ENCODE peak calls at places on chromosome 2, in seven cellular contexts. A is SK-N-SH, J is A549, E is Panc1, P is GM23338, B is HCT116, Q is HL-60. D is an unnamed sample.

GRCh38 chr2:46296840-46297545 is at the start of gene EPAS1:
- DNase-seq in A (peak; percentile 100), J (peak; percentile 89), E (no peak), P (peak; percentile 92), B (no peak), Q (peak; percentile 60), D (peak; percentile 8)

GRCh38 chr2:212970132-212970531 is 181.3 kb downstream of the IKZF2 start:
- DNase-seq in A (no peak), J (no peak), E (no peak), P (no peak), B (no peak), Q (no peak), D (no peak)

GRCh38 chr2:26633351-26633945 is 7.7 kb downstream of the CIB4 start:
- DNase-seq in A (no peak), J (no peak), E (no peak), P (no peak), B (no peak), Q (no peak), D (no peak)

GRCh38 chr2:105438104-105438929 is 39.5 kb upstream of the FHL2 start:
- DNase-seq in A (peak; percentile 83), J (no peak), E (no peak), P (no peak), B (no peak), Q (no peak), D (no peak)

GRCh38 chr2:206968139-206969086 is 29.1 kb downstream of the CPO start:
- DNase-seq in A (no peak), J (no peak), E (no peak), P (no peak), B (no peak), Q (no peak), D (no peak)

GRCh38 chr2:20138696-20139095 is 86.2 kb downstream of the SDC1 start:
- DNase-seq in A (no peak), J (no peak), E (no peak), P (no peak), B (no peak), Q (no peak), D (no peak)

GRCh38 chr2:140893685-140894084 is 1237.1 kb downstream of the LRP1B start:
- DNase-seq in A (no peak), J (no peak), E (peak; percentile 42), P (no peak), B (no peak), Q (no peak), D (no peak)

GRCh38 chr2:112480540-112481049 is 1.4 kb upstream of the TTL start:
- DNase-seq in A (peak; percentile 58), J (peak; percentile 53), E (no peak), P (peak; percentile 36), B (no peak), Q (no peak), D (no peak)

GRCh38 chr2:183222751-183223150 is 98.5 kb downstream of the NUP35 start:
- DNase-seq in A (no peak), J (no peak), E (no peak), P (no peak), B (no peak), Q (no peak), D (no peak)

GRCh38 chr2:218894168-218895157 is 13.8 kb downstream of the WNT10A start:
- DNase-seq in A (peak; percentile 37), J (no peak), E (no peak), P (no peak), B (no peak), Q (no peak), D (no peak)

GRCh38 chr2:27442282-27442980 is at the start of gene KRTCAP3:
- DNase-seq in A (peak; percentile 58), J (no peak), E (no peak), P (peak; percentile 96), B (peak; percentile 42), Q (no peak), D (no peak)

GRCh38 chr2:46053502-46054094 is 243.6 kb upstream of the EPAS1 start:
- DNase-seq in A (no peak), J (no peak), E (no peak), P (no peak), B (no peak), Q (no peak), D (no peak)

GRCh38 chr2:6896930-6897759 is 19.6 kb downstream of the RSAD2 start:
- DNase-seq in A (peak; percentile 52), J (peak; percentile 55), E (no peak), P (peak; percentile 45), B (peak; percentile 26), Q (no peak), D (no peak)

GRCh38 chr2:131413148-131413747 is 49.3 kb upstream of the RAB6D start:
- DNase-seq in A (peak; percentile 47), J (peak; percentile 53), E (peak; percentile 47), P (peak; percentile 60), B (peak; percentile 49), Q (peak; percentile 4), D (peak; percentile 15)

DNA sequence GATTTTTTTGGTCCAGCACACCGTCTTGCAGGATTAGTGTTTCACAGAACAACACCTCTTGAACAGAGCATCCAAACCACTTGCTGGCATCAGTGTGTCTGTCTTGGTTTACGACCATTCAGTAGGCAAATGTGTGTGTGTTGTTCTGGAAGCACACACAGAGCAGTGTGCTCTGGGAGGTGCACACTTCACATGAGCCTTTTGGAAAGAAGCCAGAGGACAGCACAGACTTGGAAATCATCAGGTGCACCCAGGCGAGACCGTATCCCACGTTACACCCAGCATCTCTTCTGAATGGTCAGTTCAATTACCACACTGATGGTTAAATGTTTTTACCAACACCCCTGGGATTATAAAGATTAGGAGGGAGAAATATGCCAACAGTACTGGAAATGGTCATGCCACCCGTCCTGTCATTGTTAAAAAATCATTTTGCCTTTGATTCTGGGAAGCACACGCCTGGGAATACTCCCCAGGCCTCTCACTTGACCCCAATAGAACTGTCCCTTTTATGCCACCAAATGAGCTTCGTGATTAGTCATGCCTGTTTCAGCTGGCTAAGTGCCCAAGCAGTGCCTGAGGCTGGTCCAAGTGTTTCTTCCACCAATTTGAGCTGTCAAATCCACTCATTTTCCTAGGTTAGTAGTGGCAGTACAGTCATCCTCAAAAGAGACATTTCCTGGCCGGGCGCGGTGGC is 183.6 kb downstream of the NRP2 start:
- DNase-seq in A (peak; percentile 47), J (no peak), E (no peak), P (no peak), B (no peak), Q (no peak), D (no peak)
- TF ChIP-seq REST in A (no peak), J (no peak), E (no peak), P (no peak), B (no peak), Q (no peak), D (no peak)

DNA sequence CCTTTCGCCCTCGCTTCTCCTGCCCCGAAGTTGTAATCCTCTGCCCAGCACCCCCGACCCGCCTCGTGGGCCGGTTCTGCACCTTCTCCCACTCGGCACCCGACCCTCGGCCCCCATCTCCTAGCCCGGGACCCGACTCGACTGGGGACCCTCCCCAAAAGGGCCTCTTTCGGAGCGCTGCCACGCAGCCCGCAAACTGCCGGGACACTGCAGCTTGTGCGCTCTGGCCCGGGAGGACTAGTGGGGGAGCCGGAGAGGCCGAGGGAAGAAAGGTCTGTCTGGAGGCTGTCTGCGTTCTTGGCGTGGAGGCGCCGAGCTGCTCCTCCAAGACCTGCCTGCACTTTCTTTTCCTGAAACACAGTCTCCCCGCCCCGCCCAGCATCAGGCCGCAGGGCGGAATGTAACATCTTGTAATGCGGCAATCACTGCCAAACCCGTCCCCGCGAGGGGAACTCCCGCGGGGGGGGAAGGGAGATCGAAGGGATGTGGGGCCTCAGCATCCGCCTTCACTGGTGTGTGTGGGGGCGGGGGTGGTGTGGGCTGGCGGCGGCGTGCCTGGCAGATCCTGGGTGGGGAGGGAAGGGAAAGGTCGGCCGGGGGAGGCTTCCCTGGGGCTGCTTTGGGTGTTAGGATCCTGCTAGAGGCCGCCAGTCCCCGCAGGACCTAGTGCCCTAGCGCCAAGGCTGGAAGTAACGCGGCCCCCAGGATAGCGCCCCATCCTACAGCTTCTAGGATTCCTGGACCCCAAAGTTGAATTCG is 7.4 kb downstream of the DLX2 start:
- DNase-seq in A (peak; percentile 74), J (peak; percentile 74), E (no peak), P (peak; percentile 85), B (no peak), Q (no peak), D (no peak)
- TF ChIP-seq REST in A (no peak), J (no peak), E (no peak), P (no peak), B (no peak), Q (no peak), D (no peak)

GRCh38 chr2:122029945-122030344 is 274.5 kb downstream of the TSN start:
- DNase-seq in A (no peak), J (no peak), E (no peak), P (no peak), B (no peak), Q (no peak), D (no peak)

GRCh38 chr2:122029456-122029855 is 274.0 kb downstream of the TSN start:
- DNase-seq in A (no peak), J (no peak), E (no peak), P (no peak), B (no peak), Q (no peak), D (no peak)

GRCh38 chr2:122033796-122034195 is 278.3 kb downstream of the TSN start:
- DNase-seq in A (no peak), J (no peak), E (no peak), P (no peak), B (no peak), Q (no peak), D (no peak)

GRCh38 chr2:122032264-122032645 is 276.8 kb downstream of the TSN start:
- DNase-seq in A (no peak), J (no peak), E (no peak), P (no peak), B (no peak), Q (no peak), D (no peak)

DNA sequence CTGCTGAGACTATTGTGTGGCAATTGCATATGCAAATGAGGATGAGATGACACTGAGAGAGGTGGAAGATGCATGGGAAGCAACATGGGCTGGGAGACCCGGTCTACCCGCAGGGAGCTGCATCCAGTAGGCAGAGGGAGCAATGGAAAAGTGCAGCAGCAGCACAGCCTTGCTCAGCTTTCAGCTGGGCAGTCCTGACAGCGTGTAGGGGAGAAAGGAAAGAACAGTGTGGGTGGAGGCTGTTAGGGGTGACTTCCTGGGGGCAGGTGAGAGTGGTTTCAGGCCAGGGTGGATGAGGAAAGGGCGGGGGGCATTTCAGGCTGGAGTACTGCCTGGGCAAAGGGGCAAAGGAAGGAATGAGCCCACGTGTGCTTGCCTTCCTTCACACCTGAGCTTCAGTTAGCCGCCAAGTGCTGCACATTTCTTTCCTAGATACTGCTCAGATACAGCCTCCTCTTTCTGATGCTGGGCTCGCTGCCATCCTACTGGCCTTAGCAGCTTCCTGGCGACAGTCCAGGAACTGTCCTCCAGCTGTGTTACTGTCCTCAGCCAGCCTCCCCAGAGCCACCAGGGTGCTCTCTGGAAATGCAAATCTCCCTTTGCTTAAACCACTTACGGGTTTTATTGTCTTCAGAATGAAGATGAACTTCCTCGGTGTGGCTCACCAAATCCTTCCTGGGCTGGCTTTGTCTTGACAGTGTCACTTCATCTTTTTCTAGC is 276.3 kb downstream of the TSN start:
- DNase-seq in A (peak; percentile 50), J (no peak), E (no peak), P (no peak), B (no peak), Q (no peak), D (peak; percentile 1)
- TF ChIP-seq REST in A (no peak), J (no peak), E (no peak), P (no peak), B (no peak), Q (no peak), D (no peak)

GRCh38 chr2:99485411-99485810 is 4.4 kb downstream of the REV1 start:
- DNase-seq in A (no peak), J (no peak), E (no peak), P (no peak), B (no peak), Q (no peak), D (no peak)
- TF ChIP-seq REST in A (no peak), J (no peak), E (no peak), P (no peak), B (no peak), Q (no peak), D (no peak)